ENCODE peak calls at places on chromosomes 4 and X, in eight cellular contexts. V is stimulated activated CD8-positive, alpha-beta memory T cell treated with anti-CD3 and anti-CD28 coated beads, Interleukin-15, amount 100 ng/mL, for 24 hours; K is HT1080; G is NCI-H1092; S is activated T-helper 1 cell treated with anti-CD3 and anti-CD28 coated beads, Interleukin-12 subunit alpha, Interleukin-12 subunit beta, Interleukin-2, Interleukin-4 antibody, amounts not matched to agents 30 ng/mL and 10 ng/mL and 1 ng/mL, durations not matched to agents 14 hours and 24 hours and 36 hours; Z is choroid plexus epithelial cell; M is GM13977; F is KBM-7. W is an unnamed sample.

GRCh38 chrX:107537815-107538214 is 88.4 kb downstream of the FRMPD3 start:
- DNase-seq in V (no peak), K (peak), G (no peak), S (peak), Z (peak), M (no peak), F (peak), W (peak)

GRCh38 chr4:52266537-52267137 is 215.5 kb downstream of the SPATA18 start:
- DNase-seq in V (no peak), K (no peak), G (no peak), S (no peak), Z (no peak), M (no peak), F (no peak), W (no peak)

GRCh38 chrX:63186137-63186536 is 165.0 kb downstream of the SPIN4 start:
- DNase-seq in V (no peak), K (peak), G (no peak), S (no peak), Z (no peak), M (no peak), F (peak), W (no peak)

GRCh38 chr4:119314356-119314755 is 7.6 kb downstream of the FABP2 start:
- DNase-seq in V (no peak), K (peak), G (peak), S (peak), Z (peak), M (peak), F (peak), W (peak)

GRCh38 chr4:137420901-137421384 is 111.4 kb downstream of the PCDH18 start:
- DNase-seq in V (no peak), K (no peak), G (no peak), S (no peak), Z (no peak), M (no peak), F (no peak), W (no peak)

GRCh38 chrX:114344756-114345155 is 239.1 kb upstream of the HTR2C start:
- DNase-seq in V (no peak), K (no peak), G (peak), S (no peak), Z (peak), M (peak), F (peak), W (no peak)

GRCh38 chrX:104695593-104695992 is 129.6 kb downstream of the IL1RAPL2 start:
- DNase-seq in V (no peak), K (no peak), G (no peak), S (no peak), Z (no peak), M (no peak), F (no peak), W (no peak)

GRCh38 chrX:139815771-139816170 is 107.8 kb upstream of the MCF2 start:
- DNase-seq in V (no peak), K (no peak), G (no peak), S (no peak), Z (no peak), M (no peak), F (no peak), W (no peak)

GRCh38 chrX:57528670-57529255 is 63.0 kb upstream of the ZXDB start:
- DNase-seq in V (no peak), K (peak), G (no peak), S (no peak), Z (peak), M (peak), F (peak), W (no peak)

GRCh38 chr4:7132249-7132648 is 60.1 kb upstream of the SORCS2 start:
- DNase-seq in V (no peak), K (no peak), G (no peak), S (no peak), Z (no peak), M (no peak), F (no peak), W (no peak)